ENCODE peak calls at places on chromosomes 13 and 19, in nine cellular contexts. O is cardiac muscle cell, N is lower lobe of right lung, Y is AG10803, R is foreskin fibroblast, L is prostate gland, Q is coronary artery, S is GM12878, U is tibial artery. P is an unnamed sample.

GRCh38 chr19:16585808-16586476 is 13.7 kb upstream of the SLC35E1 start:
- DNase-seq in L (no peak), Y (no peak), N (no peak), U (no peak), O (no peak), R (no peak), Q (no peak), S (peak; percentile 98), P (no peak)

GRCh38 chr13:73633817-73634449 is 500.3 kb downstream of the KLF12 start:
- DNase-seq in N (no peak), O (peak; percentile 10), U (no peak), R (no peak), Y (no peak), L (no peak), Q (no peak), S (no peak), P (no peak)

GRCh38 chr13:112435973-112436372 is 59.8 kb downstream of the SPACA7 start:
- DNase-seq in S (no peak), Q (no peak), Y (no peak), R (no peak), N (no peak), O (no peak), L (no peak), U (no peak), P (no peak)

GRCh38 chr19:2495130-2495641 is 19.3 kb downstream of the GADD45B start:
- DNase-seq in L (peak; percentile 87), R (peak; percentile 80), O (peak; percentile 70), S (no peak), U (peak; percentile 95), Y (peak; percentile 76), Q (peak; percentile 90), N (peak; percentile 92), P (peak; percentile 59)

GRCh38 chr13:28218679-28219078 is 80.3 kb downstream of the PAN3 start:
- DNase-seq in Q (no peak), R (no peak), U (no peak), O (no peak), L (no peak), Y (no peak), N (no peak), S (no peak), P (no peak)

GRCh38 chr13:44912617-44913016 is 76.7 kb downstream of the NUFIP1 start:
- DNase-seq in O (no peak), Q (no peak), Y (no peak), U (no peak), L (no peak), S (no peak), R (no peak), N (no peak), P (no peak)

GRCh38 chr19:42270346-42271044 is 1.4 kb downstream of the CIC start:
- DNase-seq in N (peak; percentile 81), U (peak; percentile 94), R (peak; percentile 83), L (peak; percentile 70), O (peak; percentile 55), Y (peak; percentile 91), S (no peak), Q (peak; percentile 89), P (peak; percentile 59)

GRCh38 chr19:48967346-48968178 is 2.5 kb downstream of the FTL start:
- DNase-seq in O (peak; percentile 86), R (peak; percentile 86), U (peak; percentile 80), L (no peak), Q (no peak), Y (peak; percentile 71), N (peak; percentile 77), S (no peak), P (no peak)

GRCh38 chr13:98410591-98410990 is 166.3 kb downstream of the STK24 start:
- DNase-seq in N (no peak), U (no peak), O (no peak), Q (no peak), R (no peak), Y (no peak), S (no peak), L (no peak), P (no peak)

GRCh38 chr13:114005206-114005720 is 31.4 kb upstream of the C13orf46 start:
- DNase-seq in S (no peak), Y (no peak), R (no peak), Q (no peak), N (no peak), U (no peak), O (no peak), L (no peak), P (no peak)

GRCh38 chr13:20702530-20702929 is 969 bp upstream of the IL17D start:
- DNase-seq in O (peak; percentile 22), R (peak; percentile 61), L (no peak), N (no peak), U (no peak), S (no peak), Q (no peak), Y (no peak), P (no peak)

GRCh38 chr19:10878253-10878652 is 6.9 kb downstream of the CARM1 start:
- DNase-seq in Q (no peak), R (no peak), N (no peak), S (no peak), Y (no peak), O (no peak), L (no peak), U (no peak), P (no peak)

GRCh38 chr13:23743269-23743668 is 145.9 kb downstream of the MIPEP start:
- DNase-seq in Q (no peak), N (no peak), L (no peak), S (no peak), R (peak; percentile 15), Y (no peak), U (no peak), O (no peak), P (no peak)

GRCh38 chr13:39196957-39197644 is 158.8 kb downstream of the NHLRC3 start:
- DNase-seq in N (no peak), Y (no peak), L (no peak), U (no peak), O (no peak), S (no peak), R (peak; percentile 8), Q (no peak), P (no peak)

GRCh38 chr13:95392597-95392996 is 91.3 kb upstream of the ABCC4 start:
- DNase-seq in N (no peak), U (no peak), R (no peak), L (no peak), O (no peak), S (no peak), Q (no peak), Y (no peak), P (no peak)

GRCh38 chr19:1211494-1212234 is 6.1 kb downstream of the STK11 start:
- DNase-seq in O (peak; percentile 25), Q (peak; percentile 70), N (no peak), R (no peak), S (no peak), L (peak; percentile 87), Y (no peak), U (no peak), P (no peak)

GRCh38 chr19:50717026-50717723 is 2.4 kb downstream of the SHANK1 start:
- DNase-seq in L (no peak), S (no peak), N (no peak), Y (no peak), Q (no peak), O (no peak), R (no peak), U (no peak), P (no peak)

GRCh38 chr13:20064128-20064527 is 96.7 kb downstream of the GJA3 start:
- DNase-seq in Y (no peak), R (no peak), L (no peak), N (no peak), S (no peak), Q (no peak), O (peak; percentile 24), U (no peak), P (no peak)

GRCh38 chr19:48920949-48921348 is 12.6 kb upstream of the DHDH start:
- DNase-seq in Y (no peak), Q (no peak), S (no peak), R (no peak), U (no peak), O (no peak), N (no peak), L (no peak), P (no peak)

GRCh38 chr13:96072392-96072791 is 17.5 kb upstream of the HS6ST3 start:
- DNase-seq in L (no peak), O (no peak), R (no peak), Y (no peak), N (no peak), Q (no peak), S (no peak), U (no peak), P (no peak)

GRCh38 chr19:3712663-3713531 is 4.7 kb downstream of the TJP3 start:
- DNase-seq in R (no peak), L (peak; percentile 23), Y (no peak), N (peak; percentile 66), U (no peak), O (no peak), S (no peak), Q (no peak), P (peak; percentile 55)

GRCh38 chr13:93038187-93038586 is 188.4 kb upstream of the GPC6 start:
- DNase-seq in N (no peak), R (no peak), U (no peak), Y (no peak), S (no peak), L (no peak), Q (no peak), O (no peak), P (no peak)
- H3K4me3 ChIP-seq in N (no peak overlapping the region), R (no peak overlapping the region), U (no peak overlapping the region), Y (no peak overlapping the region), S (no peak overlapping the region), L (no peak overlapping the region), Q (no peak overlapping the region), O (no peak overlapping the region), P (no peak overlapping the region)

DNA sequence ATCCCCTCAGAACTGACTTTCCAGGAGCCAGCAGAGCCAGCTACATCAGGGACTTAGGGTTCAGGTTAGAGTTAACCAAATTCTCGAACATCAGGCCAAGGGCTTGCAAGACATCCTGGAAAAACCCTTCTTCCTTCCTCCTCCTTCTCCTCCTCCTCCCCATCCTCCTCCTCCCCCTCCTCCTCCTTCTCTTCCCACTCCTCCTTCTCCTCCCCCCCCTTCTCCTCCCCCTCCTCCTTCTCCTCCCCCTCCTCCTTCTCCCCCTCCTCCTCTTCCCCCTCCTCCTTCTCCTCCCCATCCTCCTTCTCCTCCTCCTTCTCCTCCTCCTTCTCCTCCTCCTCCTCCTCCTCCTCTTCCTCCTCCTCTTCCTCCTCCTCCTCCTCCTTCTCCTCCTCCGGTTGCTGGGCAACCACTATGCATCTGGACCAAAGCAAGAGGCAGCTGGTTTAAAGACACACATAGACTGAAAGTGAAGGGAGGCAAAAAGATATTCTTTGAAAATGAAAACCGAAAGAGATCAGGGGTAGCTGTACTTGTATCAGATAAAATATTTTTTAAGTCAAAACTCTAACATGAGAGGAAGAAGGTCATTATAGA is 5.9 kb upstream of the CCL25 start:
- DNase-seq in N (no peak), O (no peak), Y (no peak), S (no peak), U (no peak), Q (no peak), L (no peak), R (no peak), P (no peak)
- H3K4me3 ChIP-seq in N (no peak overlapping the region), O (no peak overlapping the region), Y (no peak overlapping the region), S (no peak overlapping the region), U (no peak overlapping the region), Q (no peak overlapping the region), L (no peak overlapping the region), R (no peak overlapping the region), P (no peak overlapping the region)

GRCh38 chr13:30463820-30464495 is 1.8 kb downstream of the HMGB1 start:
- DNase-seq in S (no peak), L (peak; percentile 60), Y (peak; percentile 68), N (peak; percentile 71), O (peak; percentile 67), Q (peak; percentile 80), U (peak; percentile 81), R (peak; percentile 79), P (no peak)
- H3K4me3 ChIP-seq in S (peak overlapping the region; percentile 72), L (peak overlapping the region; percentile 46), Y (peak overlapping the region; percentile 75), N (peak overlapping the region; percentile 68), O (peak overlapping the region; percentile 42), Q (peak overlapping the region; percentile 74), U (peak overlapping the region; percentile 66), R (peak overlapping the region; percentile 84), P (peak overlapping the region; percentile 72)

GRCh38 chr19:18666304-18666703 is 17.2 kb upstream of the CRTC1 start:
- DNase-seq in S (no peak), N (no peak), O (no peak), Y (no peak), L (no peak), U (no peak), Q (no peak), R (no peak), P (peak; percentile 19)
- H3K4me3 ChIP-seq in S (no peak overlapping the region), N (no peak overlapping the region), O (no peak overlapping the region), Y (no peak overlapping the region), L (no peak overlapping the region), U (no peak overlapping the region), Q (peak overlapping the region; percentile 3), R (no peak overlapping the region), P (no peak overlapping the region)